ENCODE peak calls at places on chromosomes 1 and 21, in four cellular contexts. K is KBM-7; P is activated naive CD4-positive, alpha-beta T cell treated with anti-CD3 and anti-CD28 coated beads, Interleukin-2, amount 50 U/mL, for 72 hours; O is ACHN. J is an unnamed sample.

GRCh38 chr1:157141212-157141855 is 3.1 kb upstream of the ETV3 start:
- DNase-seq in P (no peak), O (no peak), K (no peak), J (no peak)

GRCh38 chr1:201511925-201512539 is 5.1 kb upstream of the CSRP1 start:
- DNase-seq in O (no peak), K (peak), P (no peak), J (no peak)

GRCh38 chr1:30046751-30047150 is 676.6 kb downstream of the MATN1 start:
- DNase-seq in O (no peak), P (no peak), K (no peak), J (no peak)

GRCh38 chr21:41729701-41730368 is 37.0 kb downstream of the RIPK4 start:
- DNase-seq in O (no peak), K (no peak), P (no peak), J (no peak)

GRCh38 chr1:216606047-216606637 is 117.1 kb downstream of the ESRRG start:
- DNase-seq in P (no peak), K (no peak), O (no peak), J (no peak)

GRCh38 chr1:151710187-151710586 is 6.4 kb downstream of the CELF3 start:
- DNase-seq in K (peak), P (no peak), O (no peak), J (no peak)

GRCh38 chr1:223413216-223413615 is 20.0 kb downstream of the CCDC185 start:
- DNase-seq in O (no peak), K (no peak), P (no peak), J (no peak)

GRCh38 chr1:41345434-41346075 is 15.7 kb upstream of the FOXO6 start:
- DNase-seq in P (no peak), O (no peak), K (no peak), J (no peak)

GRCh38 chr1:12480748-12481362 is 137.2 kb downstream of the DHRS3 start:
- DNase-seq in O (peak), K (peak), P (no peak), J (peak)

GRCh38 chr1:166920561-166921475 is 44.8 kb upstream of the TADA1 start:
- DNase-seq in K (no peak), O (no peak), P (no peak), J (no peak)

GRCh38 chr1:36134805-36135339 is 9.8 kb upstream of the COL8A2 start:
- DNase-seq in O (peak), K (peak), P (no peak), J (no peak)

GRCh38 chr1:205058853-205059252 is 15.8 kb downstream of the CNTN2 start:
- DNase-seq in P (no peak), O (no peak), K (no peak), J (no peak)

GRCh38 chr1:39269791-39270342 is 65.4 kb downstream of the MACF1 start:
- DNase-seq in K (no peak), O (no peak), P (no peak), J (no peak)

GRCh38 chr1:237938553-237938952 is 47.8 kb upstream of the ZP4 start:
- DNase-seq in P (no peak), O (no peak), K (peak), J (no peak)

GRCh38 chr21:38743772-38744529 is 61.8 kb upstream of the ETS2 start:
- DNase-seq in O (no peak), K (no peak), P (no peak), J (no peak)

GRCh38 chr1:70930062-70930461 is 117.6 kb downstream of the PTGER3 start:
- DNase-seq in K (no peak), P (no peak), O (no peak), J (no peak)

GRCh38 chr1:210771131-210771530 is 362.8 kb downstream of the KCNH1 start:
- DNase-seq in K (no peak), P (no peak), O (no peak), J (no peak)

GRCh38 chr21:38505654-38506523 is 7.6 kb upstream of the ERG start:
- DNase-seq in K (peak), O (peak), P (no peak), J (peak)